ENCODE peak calls at places on chromosomes 1 and 21, in six cellular contexts. L is K562, B is HCT116, G is HepG2, W is SK-N-SH, F is GM12878. D is an unnamed sample.

GRCh38 chr1:173329747-173330146 is 122.6 kb upstream of the TNFSF4 start:
- DNase-seq in B (no peak), F (no peak), L (no peak), G (no peak), W (no peak), D (no peak)

GRCh38 chr1:169109561-169110134 is 3.2 kb downstream of the ATP1B1 start:
- DNase-seq in F (no peak), W (peak; percentile 70), L (no peak), G (peak; percentile 97), B (peak; percentile 88), D (peak; percentile 71)

GRCh38 chr1:23558872-23559135 is 497 bp downstream of the ID3 start:
- DNase-seq in L (no peak), B (no peak), W (no peak), F (no peak), G (no peak), D (no peak)

GRCh38 chr1:243763806-243764205 is 86.2 kb downstream of the AKT3 start:
- DNase-seq in F (no peak), L (no peak), B (no peak), G (no peak), W (no peak), D (no peak)

GRCh38 chr1:183783896-183784637 is 20.9 kb upstream of the RGL1 start:
- DNase-seq in G (no peak), B (no peak), W (no peak), L (no peak), F (no peak), D (no peak)

GRCh38 chr21:46216132-46216747 is 12.3 kb downstream of the LSS start:
- DNase-seq in B (no peak), F (no peak), W (no peak), G (no peak), L (no peak), D (no peak)

GRCh38 chr1:32151319-32151787 is 28.1 kb upstream of the TXLNA start:
- DNase-seq in G (no peak), F (no peak), L (no peak), B (no peak), W (peak; percentile 16), D (no peak)

GRCh38 chr21:44761011-44761729 is 40.5 kb downstream of the UBE2G2 start:
- DNase-seq in W (no peak), B (no peak), L (peak; percentile 76), G (peak; percentile 44), F (no peak), D (no peak)

GRCh38 chr1:15027515-15027948 is 126.0 kb upstream of the TMEM51 start:
- DNase-seq in G (peak; percentile 56), F (no peak), W (peak; percentile 85), L (peak; percentile 84), B (peak; percentile 22), D (peak; percentile 22)

GRCh38 chr1:234619794-234620247 is 9.8 kb upstream of the IRF2BP2 start:
- DNase-seq in B (no peak), L (no peak), G (peak; percentile 97), W (no peak), F (no peak), D (no peak)

GRCh38 chr1:16351449-16351993 is 759 bp downstream of the FBXO42 start:
- DNase-seq in W (no peak), B (no peak), G (no peak), L (no peak), F (no peak), D (no peak)

GRCh38 chr1:153202006-153202405 is 1.2 kb upstream of the LELP1 start:
- DNase-seq in B (no peak), L (no peak), F (no peak), W (no peak), G (no peak), D (no peak)

GRCh38 chr1:63601463-63601862 is 8.3 kb downstream of the PGM1 start:
- DNase-seq in W (no peak), B (no peak), F (no peak), G (no peak), L (no peak), D (no peak)

GRCh38 chr1:210262167-210262896 is 29.7 kb downstream of the SERTAD4 start:
- DNase-seq in F (no peak), G (peak; percentile 32), L (no peak), B (no peak), W (peak; percentile 41), D (no peak)

GRCh38 chr1:192476802-192477298 is 98.7 kb upstream of the RGS1 start:
- DNase-seq in F (peak; percentile 34), B (no peak), L (no peak), W (no peak), G (no peak), D (no peak)

GRCh38 chr1:153774780-153775431 is at the start of gene SLC27A3:
- DNase-seq in B (peak; percentile 27), W (peak; percentile 88), F (no peak), G (no peak), L (peak; percentile 87), D (no peak)

GRCh38 chr1:119943216-119943615 is 46.9 kb upstream of the ADAM30 start:
- DNase-seq in B (no peak), F (no peak), L (no peak), G (no peak), W (no peak), D (no peak)

GRCh38 chr1:93516164-93516563 is 68.2 kb downstream of the FNBP1L start:
- DNase-seq in B (peak; percentile 68), W (no peak), F (peak; percentile 12), G (no peak), L (no peak), D (no peak)

GRCh38 chr1:184163674-184164470 is 112.3 kb downstream of the TSEN15 start:
- DNase-seq in W (no peak), G (no peak), F (peak; percentile 42), B (no peak), L (peak; percentile 24), D (no peak)

GRCh38 chr1:227429447-227430359 is 111.4 kb upstream of the CDC42BPA start:
- DNase-seq in B (no peak), G (no peak), L (no peak), W (no peak), F (no peak), D (no peak)

GRCh38 chr1:16324456-16324890 is 27.8 kb downstream of the FBXO42 start:
- DNase-seq in G (no peak), B (peak; percentile 23), W (no peak), L (no peak), F (no peak), D (peak; percentile 13)

GRCh38 chr1:112508242-112509004 is at the start of gene WNT2B:
- DNase-seq in W (peak; percentile 85), B (no peak), G (peak; percentile 6), F (no peak), L (peak; percentile 86), D (no peak)
- TF ChIP-seq SIN3A in W (no peak), B (no peak), G (no peak), F (no peak), L (no peak), D (no peak)

GRCh38 chr1:24769656-24770651 is 24.7 kb downstream of the CLIC4 start:
- DNase-seq in L (no peak), F (no peak), G (no peak), W (no peak), B (no peak), D (no peak)
- TF ChIP-seq REST in L (no peak), F (no peak), G (no peak), W (no peak), B (no peak), D (no peak)

GRCh38 chr21:42194863-42195262 is 24.1 kb upstream of the ABCG1 start:
- DNase-seq in F (no peak), G (no peak), B (no peak), W (no peak), L (no peak), D (no peak)
- TF ChIP-seq SIN3A in F (no peak), G (no peak), B (no peak), W (no peak), L (no peak), D (no peak)

GRCh38 chr1:113714606-113715269 is 44.5 kb downstream of the PHTF1 start:
- DNase-seq in W (no peak), B (no peak), F (no peak), G (no peak), L (no peak), D (no peak)
- TF ChIP-seq REST in W (no peak), B (no peak), F (no peak), G (no peak), L (no peak), D (no peak)

GRCh38 chr1:75616436-75617433 is 5.8 kb upstream of the SLC44A5 start:
- DNase-seq in G (no peak), F (no peak), L (no peak), B (no peak), W (no peak), D (no peak)

GRCh38 chr1:75615664-75616435 is 4.9 kb upstream of the SLC44A5 start:
- DNase-seq in W (peak; percentile 88), B (no peak), G (no peak), F (no peak), L (peak; percentile 24), D (no peak)

GRCh38 chr1:75618382-75618781 is 7.5 kb upstream of the SLC44A5 start:
- DNase-seq in L (no peak), B (no peak), W (no peak), F (no peak), G (no peak), D (no peak)

GRCh38 chr1:75611014-75611413 is at the start of gene SLC44A5:
- DNase-seq in B (no peak), L (no peak), F (no peak), G (no peak), W (no peak), D (no peak)

DNA sequence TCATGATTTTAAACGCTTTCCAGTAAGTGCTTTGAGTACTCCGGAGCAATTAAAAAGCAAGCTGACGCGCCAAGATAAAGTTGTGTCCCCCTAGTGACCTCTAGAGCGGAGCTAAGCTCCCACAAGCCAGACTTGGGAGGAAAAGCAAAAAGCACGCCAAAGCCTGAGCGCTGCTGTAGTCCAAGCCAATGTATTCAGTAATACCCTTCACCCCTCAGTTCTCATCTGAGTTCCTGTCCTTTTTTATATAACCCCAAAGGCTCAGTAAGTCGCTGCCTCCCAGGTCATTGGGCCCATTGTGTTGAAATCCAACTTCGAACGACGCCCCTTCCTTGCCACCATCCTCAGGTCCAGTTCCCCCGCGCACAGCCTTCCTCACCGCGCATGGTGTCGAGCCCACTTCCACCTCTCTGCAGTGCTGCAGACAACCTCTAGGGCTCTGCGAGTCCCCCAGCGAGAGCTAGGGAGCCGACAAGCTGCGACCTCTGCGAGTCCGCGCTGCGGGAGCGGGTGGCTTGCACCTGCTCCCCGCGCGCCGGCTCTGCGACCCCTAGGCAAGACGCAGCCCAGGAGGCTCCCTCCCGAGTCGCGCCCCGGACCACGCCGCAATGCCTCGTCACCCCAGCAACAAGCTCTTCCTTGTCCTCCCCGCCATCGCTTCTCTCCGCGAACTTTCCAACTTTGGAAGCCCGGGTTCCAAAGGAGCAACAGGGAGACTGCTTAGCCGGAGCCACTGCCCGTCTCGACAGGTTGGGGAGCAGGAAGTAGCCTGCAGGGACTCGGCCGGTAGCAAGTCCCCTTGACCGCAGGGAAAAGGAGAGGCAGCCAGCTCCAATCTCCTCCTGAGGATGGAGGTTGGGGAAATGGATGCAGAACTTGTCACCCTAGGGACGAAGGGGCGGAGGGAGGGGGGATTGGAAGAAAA is 3.8 kb upstream of the SLC44A5 start:
- DNase-seq in G (peak; percentile 57), W (peak; percentile 86), B (peak; percentile 19), F (no peak), L (peak; percentile 29), D (no peak)
- TF ChIP-seq SIN3A in G (no peak), W (peak; percentile 52), B (no peak), F (no peak), L (no peak), D (no peak)

D was measured in Panc1.